ENCODE peak calls at places on chromosome 2, in eight cellular contexts. K is NCI-H1417; Z is amniotic stem cell; G is stimulated activated CD4-positive, alpha-beta T cell treated with anti-CD3 and anti-CD28 coated beads, Interleukin-2, amount 100 ng/mL, for 48 hours; M is HEK293T; H is cardiac fibroblast; B is T-helper 2 cell; A is thyroid gland. V is an unnamed sample.

GRCh38 chr2:112884869-112885502 is 26.0 kb upstream of the IL37 start:
- DNase-seq in K (no peak), Z (no peak), G (peak; percentile 77), M (peak; percentile 70), H (peak; percentile 73), B (peak; percentile 63), A (peak; percentile 3), V (peak; percentile 74)

GRCh38 chr2:55718165-55719008 is 24.7 kb upstream of the PNPT1 start:
- DNase-seq in K (peak; percentile 92), Z (peak; percentile 67), G (peak; percentile 52), M (peak; percentile 58), H (peak; percentile 89), B (peak; percentile 55), A (peak; percentile 55), V (peak; percentile 46)

GRCh38 chr2:128026422-128027277 is 1.2 kb downstream of the SAP130 start:
- DNase-seq in K (no peak), Z (no peak), G (no peak), M (no peak), H (peak; percentile 18), B (no peak), A (no peak), V (no peak)

GRCh38 chr2:26033270-26033768 is 565 bp upstream of the RAB10 start:
- DNase-seq in K (peak; percentile 96), Z (peak; percentile 74), G (no peak), M (peak; percentile 70), H (peak; percentile 86), B (no peak), A (peak; percentile 82), V (no peak)

GRCh38 chr2:102748107-102748506 is 13.7 kb upstream of the TMEM182 start:
- DNase-seq in K (no peak), Z (no peak), G (no peak), M (no peak), H (no peak), B (no peak), A (no peak), V (no peak)

GRCh38 chr2:42954227-42954962 is 162.0 kb upstream of the HAAO start:
- DNase-seq in K (no peak), Z (no peak), G (no peak), M (no peak), H (no peak), B (no peak), A (no peak), V (no peak)

GRCh38 chr2:202044777-202045176 is 11.1 kb downstream of the FZD7 start:
- DNase-seq in K (no peak), Z (no peak), G (no peak), M (no peak), H (no peak), B (no peak), A (no peak), V (no peak)

GRCh38 chr2:102891261-102891660 is 129.4 kb downstream of the TMEM182 start:
- DNase-seq in K (no peak), Z (no peak), G (no peak), M (no peak), H (peak; percentile 1), B (no peak), A (no peak), V (no peak)

GRCh38 chr2:190912731-190913130 is 32.1 kb downstream of the GLS start:
- DNase-seq in K (no peak), Z (no peak), G (no peak), M (no peak), H (peak; percentile 48), B (no peak), A (no peak), V (no peak)

GRCh38 chr2:21710031-21710430 is 586.3 kb downstream of the TDRD15 start:
- DNase-seq in K (no peak), Z (no peak), G (no peak), M (no peak), H (no peak), B (no peak), A (no peak), V (no peak)

GRCh38 chr2:135630488-135630887 is 99.2 kb downstream of the R3HDM1 start:
- DNase-seq in K (no peak), Z (no peak), G (no peak), M (no peak), H (no peak), B (no peak), A (no peak), V (no peak)